ENCODE peak calls at places on chromosomes 13 and 19, in six cellular contexts. Z is sigmoid colon; Q is psoas muscle; W is neuronal stem cell; B is effector memory CD4-positive, alpha-beta T cell; X is breast epithelium. A is an unnamed sample.

GRCh38 chr19:46606681-46607440 is 5.7 kb downstream of the CALM3 start:
- DNase-seq in W (no peak), Z (peak; percentile 57), B (no peak), X (no peak), Q (peak; percentile 30), A (no peak)

GRCh38 chr13:51849145-51850101 is 4.4 kb upstream of the TMEM272 start:
- DNase-seq in W (peak; percentile 40), X (no peak), Q (no peak), Z (no peak), B (no peak), A (no peak)

GRCh38 chr19:5138606-5139594 is 170.0 kb downstream of the KDM4B start:
- DNase-seq in Q (peak; percentile 66), Z (no peak), X (no peak), B (peak; percentile 57), W (no peak), A (no peak)

GRCh38 chr13:21234537-21234936 is 58.1 kb downstream of the MRPL57 start:
- DNase-seq in B (no peak), X (no peak), Q (no peak), W (no peak), Z (no peak), A (no peak)

GRCh38 chr19:7895565-7895964 is 7.3 kb downstream of the LRRC8E start:
- DNase-seq in X (no peak), B (no peak), Q (no peak), Z (no peak), W (no peak), A (no peak)

GRCh38 chr13:100633461-100633860 is 41.1 kb downstream of the TMTC4 start:
- DNase-seq in W (no peak), X (no peak), B (no peak), Z (no peak), Q (no peak), A (no peak)

GRCh38 chr19:54415208-54415900 is at the start of gene TTYH1:
- DNase-seq in X (no peak), B (no peak), Q (no peak), W (no peak), Z (no peak), A (no peak)

GRCh38 chr19:3556978-3557460 is 367 bp downstream of the MFSD12 start:
- DNase-seq in X (no peak), Q (peak; percentile 76), B (peak; percentile 72), W (no peak), Z (peak; percentile 71), A (no peak)

GRCh38 chr13:95624020-95624419 is 20.5 kb downstream of the DZIP1 start:
- DNase-seq in Q (no peak), B (no peak), W (peak; percentile 51), Z (no peak), X (no peak), A (peak; percentile 7)

GRCh38 chr19:48190288-48191284 is 20.1 kb downstream of the ZSWIM9 start:
- DNase-seq in Z (peak; percentile 29), W (no peak), B (peak; percentile 11), X (peak; percentile 37), Q (no peak), A (peak; percentile 48)

GRCh38 chr19:31781542-31781941 is 432.3 kb upstream of the TSHZ3 start:
- DNase-seq in Z (no peak), W (no peak), Q (no peak), X (no peak), B (no peak), A (no peak)

GRCh38 chr19:7779631-7780486 is 16.8 kb downstream of the CLEC4M start:
- DNase-seq in Q (no peak), X (no peak), Z (no peak), W (no peak), B (no peak), A (no peak)

GRCh38 chr13:28723806-28724205 is 5.0 kb upstream of the SLC46A3 start:
- DNase-seq in X (no peak), Z (no peak), W (no peak), Q (no peak), B (no peak), A (no peak)

GRCh38 chr19:33193864-33194362 is at the start of gene LRP3:
- DNase-seq in Z (no peak), X (no peak), Q (peak; percentile 72), W (no peak), B (no peak), A (peak; percentile 51)

GRCh38 chr19:16659832-16660708 is at the start of gene SMIM7:
- DNase-seq in Q (peak; percentile 100), W (peak; percentile 97), Z (peak; percentile 99), X (peak; percentile 98), B (peak; percentile 97), A (peak; percentile 89)

GRCh38 chr13:34137200-34137599 is 319.3 kb downstream of the RFC3 start:
- DNase-seq in B (no peak), W (no peak), Q (no peak), X (no peak), Z (no peak), A (no peak)

GRCh38 chr19:50705422-50706019 is 14.1 kb downstream of the SHANK1 start:
- DNase-seq in B (no peak), W (no peak), Z (no peak), X (no peak), Q (no peak), A (no peak)

GRCh38 chr13:76711515-76712182 is 174.6 kb downstream of the KCTD12 start:
- DNase-seq in X (peak; percentile 39), Q (no peak), Z (peak; percentile 74), B (no peak), W (no peak), A (no peak)

GRCh38 chr13:67107973-67108372 is 122.2 kb downstream of the PCDH9 start:
- DNase-seq in Q (peak; percentile 24), W (no peak), B (no peak), X (no peak), Z (no peak), A (no peak)

GRCh38 chr19:16373539-16373938 is 48.9 kb downstream of the KLF2 start:
- DNase-seq in Q (peak; percentile 70), B (no peak), Z (peak; percentile 85), X (no peak), W (no peak), A (no peak)

GRCh38 chr13:97535619-97536018 is 101.7 kb downstream of the RAP2A start:
- DNase-seq in W (no peak), Z (no peak), Q (no peak), B (no peak), X (no peak), A (no peak)

GRCh38 chr13:25963681-25964080 is 88.1 kb downstream of the SHISA2 start:
- DNase-seq in B (no peak), W (no peak), X (no peak), Q (no peak), Z (no peak), A (no peak)

GRCh38 chr13:28489975-28490550 is 4.9 kb downstream of the FLT1 start:
- DNase-seq in Z (no peak), W (no peak), Q (no peak), B (no peak), X (no peak), A (no peak)

GRCh38 chr19:2523630-2524311 is 47.8 kb downstream of the GADD45B start:
- DNase-seq in Q (no peak), W (no peak), B (no peak), X (no peak), Z (no peak), A (no peak)

GRCh38 chr13:85406269-85406975 is 392.8 kb downstream of the SLITRK6 start:
- DNase-seq in Q (no peak), X (no peak), W (no peak), B (no peak), Z (no peak), A (peak; percentile 39)

GRCh38 chr19:20423381-20424207 is 142.0 kb downstream of the ZNF737 start:
- DNase-seq in Q (peak; percentile 74), W (peak; percentile 31), X (peak; percentile 54), Z (peak; percentile 83), B (no peak), A (peak; percentile 18)

GRCh38 chr13:46405457-46405856 is 18.4 kb upstream of the RUBCNL start:
- DNase-seq in Q (no peak), Z (no peak), B (no peak), W (no peak), X (no peak), A (no peak)

GRCh38 chr13:46404732-46405097 is 17.7 kb upstream of the RUBCNL start:
- DNase-seq in B (no peak), W (no peak), Q (no peak), X (no peak), Z (no peak), A (no peak)

GRCh38 chr13:46403851-46404731 is 17.0 kb upstream of the RUBCNL start:
- DNase-seq in X (no peak), W (no peak), Z (no peak), Q (no peak), B (no peak), A (no peak)

GRCh38 chr13:46402178-46402577 is 15.1 kb upstream of the RUBCNL start:
- DNase-seq in X (no peak), Q (no peak), Z (no peak), W (no peak), B (no peak), A (no peak)

DNA sequence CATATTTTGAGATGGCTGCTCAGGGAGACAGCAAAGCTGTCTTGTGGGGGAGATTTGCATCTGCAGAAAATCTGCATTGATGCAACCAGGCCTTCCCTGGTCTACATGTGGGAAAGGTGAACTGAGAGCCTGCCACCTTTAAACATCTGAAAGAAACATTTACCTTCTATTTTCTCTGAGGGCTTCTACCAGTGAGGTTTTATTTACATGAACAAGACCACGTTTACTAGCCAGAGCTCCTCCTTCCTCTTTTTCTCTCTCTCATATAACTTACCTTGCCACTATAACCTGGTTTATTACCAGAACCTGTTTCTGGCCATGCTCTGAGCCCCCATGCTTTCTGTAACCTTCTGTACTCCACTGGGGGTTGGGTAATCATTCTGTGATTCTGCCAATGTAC is 14.4 kb upstream of the RUBCNL start:
- DNase-seq in X (no peak), W (no peak), Q (no peak), B (no peak), Z (no peak), A (no peak)
- H3K27ac ChIP-seq in X (no peak overlapping the region), W (no peak overlapping the region), Q (no peak overlapping the region), B (no peak overlapping the region), Z (no peak overlapping the region), A (no peak overlapping the region)

GRCh38 chr13:113771709-113772331 is 12.8 kb downstream of the TMEM255B start:
- DNase-seq in W (no peak), B (no peak), Q (no peak), Z (no peak), X (no peak), A (no peak)
- H3K27ac ChIP-seq in W (no peak overlapping the region), B (no peak overlapping the region), Q (no peak overlapping the region), Z (no peak overlapping the region), X (no peak overlapping the region), A (no peak overlapping the region)

DNA sequence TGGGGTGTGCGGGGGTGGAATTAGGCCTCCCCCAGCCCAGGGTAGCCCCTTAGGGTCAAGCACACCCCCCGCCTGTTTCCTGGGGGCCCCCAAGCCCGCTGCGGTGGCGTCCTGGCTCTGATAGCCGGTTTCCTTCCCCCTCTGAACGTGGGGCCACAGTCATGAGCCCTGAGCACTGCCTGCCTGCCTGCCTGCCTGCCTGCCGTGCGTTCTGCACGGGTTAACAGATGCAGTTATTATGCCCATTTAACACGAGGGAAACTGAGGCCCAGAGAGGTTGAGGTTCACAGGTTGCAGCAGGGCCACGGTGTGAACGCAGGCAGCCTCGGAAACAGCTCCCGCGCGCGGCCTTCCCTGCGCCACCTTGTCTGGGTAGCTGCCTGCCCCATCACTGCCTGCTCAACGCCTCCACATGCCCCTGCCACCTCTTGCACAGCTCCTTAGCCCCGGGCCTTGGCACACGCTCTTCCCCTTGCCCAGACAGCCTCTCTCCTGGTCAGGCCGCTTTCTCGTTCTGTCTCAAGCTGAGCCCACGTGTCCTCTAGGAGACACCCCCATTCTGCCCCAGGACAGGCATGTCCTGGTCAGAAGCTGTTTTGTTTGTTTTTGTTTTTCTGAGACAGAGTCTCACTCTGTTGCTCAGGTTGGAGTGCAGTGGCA is 1.2 kb upstream of the GAMT start:
- DNase-seq in Z (no peak), W (no peak), X (peak; percentile 89), Q (no peak), B (no peak), A (no peak)
- H3K27ac ChIP-seq in Z (no peak overlapping the region), W (no peak overlapping the region), X (peak overlapping the region; percentile 60), Q (no peak overlapping the region), B (no peak overlapping the region), A (no peak overlapping the region)

GRCh38 chr19:12867120-12868099 is 13.8 kb downstream of the DNASE2 start:
- DNase-seq in X (peak; percentile 53), B (no peak), Q (peak; percentile 66), Z (no peak), W (peak; percentile 90), A (no peak)
- H3K27ac ChIP-seq in X (peak overlapping the region; percentile 25), B (no peak overlapping the region), Q (no peak overlapping the region), Z (no peak overlapping the region), W (peak overlapping the region; percentile 32), A (no peak overlapping the region)